ENCODE peak calls at places on chromosomes 1 and 21, in six cellular contexts. One of them, this sample, is unnamed.
A peak's percentile ranks its signal among the peaks of the same experiment; 100 is the strongest.

GRCh38 chr1:223067914-223068313 is 75.1 kb downstream of the TLR5 start:
- DNase-seq in HFF-Myc: no peak
- DNase-seq in endodermal cell: no peak
- DNase-seq in breast epithelium: no peak
- DNase-seq in AG09309: no peak
- DNase-seq in A549: no peak
- DNase-seq in this sample: no peak

GRCh38 chr1:217431395-217431794 is 199.5 kb downstream of the GPATCH2 start:
- DNase-seq in HFF-Myc: no peak
- DNase-seq in endodermal cell: no peak
- DNase-seq in breast epithelium: no peak
- DNase-seq in AG09309: no peak
- DNase-seq in A549: no peak
- DNase-seq in this sample: no peak

GRCh38 chr1:207970329-207971038 is 59.6 kb upstream of the CD34 start:
- DNase-seq in HFF-Myc: no peak
- DNase-seq in endodermal cell: no peak
- DNase-seq in breast epithelium: no peak
- DNase-seq in AG09309: no peak
- DNase-seq in A549: no peak
- DNase-seq in this sample: no peak

GRCh38 chr1:88873737-88874374 is 17.5 kb downstream of the GTF2B start:
- DNase-seq in HFF-Myc: no peak
- DNase-seq in endodermal cell: no peak
- DNase-seq in breast epithelium: no peak
- DNase-seq in AG09309: no peak
- DNase-seq in A549: no peak
- DNase-seq in this sample: no peak

GRCh38 chr1:89557954-89558353 is 33.3 kb downstream of the LRRC8B start:
- DNase-seq in HFF-Myc: no peak
- DNase-seq in endodermal cell: no peak
- DNase-seq in breast epithelium: no peak
- DNase-seq in AG09309: no peak
- DNase-seq in A549: no peak
- DNase-seq in this sample: no peak

GRCh38 chr1:55378582-55378981 is 163.4 kb upstream of the USP24 start:
- DNase-seq in HFF-Myc: no peak
- DNase-seq in endodermal cell: peak; percentile 91
- DNase-seq in breast epithelium: no peak
- DNase-seq in AG09309: no peak
- DNase-seq in A549: peak; percentile 48
- DNase-seq in this sample: no peak

GRCh38 chr1:70043806-70044205 is 161.6 kb downstream of the LRRC40 start:
- DNase-seq in HFF-Myc: peak; percentile 63
- DNase-seq in endodermal cell: no peak
- DNase-seq in breast epithelium: no peak
- DNase-seq in AG09309: peak; percentile 28
- DNase-seq in A549: peak; percentile 0
- DNase-seq in this sample: no peak

GRCh38 chr1:54885863-54886723 is 902 bp downstream of the DHCR24 start:
- DNase-seq in HFF-Myc: no peak
- DNase-seq in endodermal cell: peak; percentile 65
- DNase-seq in breast epithelium: no peak
- DNase-seq in AG09309: no peak
- DNase-seq in A549: no peak
- DNase-seq in this sample: no peak

GRCh38 chr1:205879974-205880373 is 30.0 kb upstream of the PM20D1 start:
- DNase-seq in HFF-Myc: no peak
- DNase-seq in endodermal cell: no peak
- DNase-seq in breast epithelium: no peak
- DNase-seq in AG09309: no peak
- DNase-seq in A549: no peak
- DNase-seq in this sample: no peak

GRCh38 chr1:104064391-104064790 is 314.7 kb downstream of the AMY1C start:
- DNase-seq in HFF-Myc: no peak
- DNase-seq in endodermal cell: no peak
- DNase-seq in breast epithelium: no peak
- DNase-seq in AG09309: no peak
- DNase-seq in A549: no peak
- DNase-seq in this sample: no peak

GRCh38 chr21:42299324-42300044 is 15.7 kb downstream of the TFF3 start:
- DNase-seq in HFF-Myc: no peak
- DNase-seq in endodermal cell: no peak
- DNase-seq in breast epithelium: no peak
- DNase-seq in AG09309: no peak
- DNase-seq in A549: no peak
- DNase-seq in this sample: no peak

GRCh38 chr1:230251644-230252191 is 174.4 kb downstream of the PGBD5 start:
- DNase-seq in HFF-Myc: no peak
- DNase-seq in endodermal cell: peak; percentile 38
- DNase-seq in breast epithelium: no peak
- DNase-seq in AG09309: no peak
- DNase-seq in A549: no peak
- DNase-seq in this sample: no peak

GRCh38 chr1:17853241-17853640 is 98.1 kb downstream of the ACTL8 start:
- DNase-seq in HFF-Myc: no peak
- DNase-seq in endodermal cell: no peak
- DNase-seq in breast epithelium: no peak
- DNase-seq in AG09309: no peak
- DNase-seq in A549: no peak
- DNase-seq in this sample: no peak

GRCh38 chr1:2894381-2895041 is 93.0 kb upstream of the TTC34 start:
- DNase-seq in HFF-Myc: no peak
- DNase-seq in endodermal cell: no peak
- DNase-seq in breast epithelium: no peak
- DNase-seq in AG09309: no peak
- DNase-seq in A549: no peak
- DNase-seq in this sample: no peak

GRCh38 chr1:86703696-86704455 is 500 bp upstream of the SH3GLB1 start:
- DNase-seq in HFF-Myc: no peak
- DNase-seq in endodermal cell: peak; percentile 83
- DNase-seq in breast epithelium: no peak
- DNase-seq in AG09309: no peak
- DNase-seq in A549: no peak
- DNase-seq in this sample: no peak

GRCh38 chr21:46424062-46424591 is 34.6 kb upstream of the DIP2A start:
- DNase-seq in HFF-Myc: no peak
- DNase-seq in endodermal cell: peak; percentile 63
- DNase-seq in breast epithelium: no peak
- DNase-seq in AG09309: no peak
- DNase-seq in A549: no peak
- DNase-seq in this sample: no peak

GRCh38 chr1:21756393-21757089 is 26.4 kb downstream of the USP48 start:
- DNase-seq in HFF-Myc: no peak
- DNase-seq in endodermal cell: no peak
- DNase-seq in breast epithelium: no peak
- DNase-seq in AG09309: no peak
- DNase-seq in A549: no peak
- DNase-seq in this sample: no peak

GRCh38 chr1:236400061-236400638 is 6.1 kb downstream of the EDARADD start:
- DNase-seq in HFF-Myc: no peak
- DNase-seq in endodermal cell: peak; percentile 86
- DNase-seq in breast epithelium: no peak
- DNase-seq in AG09309: no peak
- DNase-seq in A549: no peak
- DNase-seq in this sample: no peak

GRCh38 chr1:192474080-192474683 is 101.4 kb upstream of the RGS1 start:
- DNase-seq in HFF-Myc: no peak
- DNase-seq in endodermal cell: no peak
- DNase-seq in breast epithelium: no peak
- DNase-seq in AG09309: no peak
- DNase-seq in A549: no peak
- DNase-seq in this sample: no peak

GRCh38 chr1:223048026-223048425 is 95.0 kb downstream of the TLR5 start:
- DNase-seq in HFF-Myc: no peak
- DNase-seq in endodermal cell: no peak
- DNase-seq in breast epithelium: no peak
- DNase-seq in AG09309: no peak
- DNase-seq in A549: no peak
- DNase-seq in this sample: no peak

GRCh38 chr1:23159963-23160877 is 8.4 kb downstream of the LUZP1 start:
- DNase-seq in HFF-Myc: no peak
- DNase-seq in endodermal cell: no peak
- DNase-seq in breast epithelium: no peak
- DNase-seq in AG09309: no peak
- DNase-seq in A549: no peak
- DNase-seq in this sample: no peak

GRCh38 chr1:41843378-41843777 is 75.3 kb downstream of the HIVEP3 start:
- DNase-seq in HFF-Myc: no peak
- DNase-seq in endodermal cell: no peak
- DNase-seq in breast epithelium: no peak
- DNase-seq in AG09309: peak; percentile 67
- DNase-seq in A549: no peak
- DNase-seq in this sample: peak; percentile 61

GRCh38 chr1:231600461-231600976 is 26.1 kb upstream of the DISC1 start:
- DNase-seq in HFF-Myc: peak; percentile 84
- DNase-seq in endodermal cell: no peak
- DNase-seq in breast epithelium: no peak
- DNase-seq in AG09309: peak; percentile 27
- DNase-seq in A549: no peak
- DNase-seq in this sample: peak; percentile 34

GRCh38 chr21:18369115-18369514 is 34.5 kb downstream of the TMPRSS15 start:
- DNase-seq in HFF-Myc: no peak
- DNase-seq in endodermal cell: no peak
- DNase-seq in breast epithelium: no peak
- DNase-seq in AG09309: no peak
- DNase-seq in A549: peak; percentile 6
- DNase-seq in this sample: no peak

GRCh38 chr1:183461350-183461749 is 10.9 kb upstream of the SMG7 start:
- DNase-seq in HFF-Myc: no peak
- DNase-seq in endodermal cell: peak; percentile 53
- DNase-seq in breast epithelium: no peak
- DNase-seq in AG09309: no peak
- DNase-seq in A549: peak; percentile 23
- DNase-seq in this sample: no peak

GRCh38 chr1:147273409-147274307 is 31.2 kb downstream of the CHD1L start:
- DNase-seq in HFF-Myc: peak; percentile 64
- DNase-seq in endodermal cell: no peak
- DNase-seq in breast epithelium: no peak
- DNase-seq in AG09309: peak; percentile 67
- DNase-seq in A549: peak; percentile 61
- DNase-seq in this sample: peak; percentile 66

GRCh38 chr1:80155371-80155770 is 1148.8 kb upstream of the ADGRL4 start:
- DNase-seq in HFF-Myc: no peak
- DNase-seq in endodermal cell: peak; percentile 53
- DNase-seq in breast epithelium: no peak
- DNase-seq in AG09309: no peak
- DNase-seq in A549: peak; percentile 11
- DNase-seq in this sample: no peak

GRCh38 chr1:165068716-165069115 is 287.8 kb downstream of the LMX1A start:
- DNase-seq in HFF-Myc: no peak
- DNase-seq in endodermal cell: peak; percentile 36
- DNase-seq in breast epithelium: no peak
- DNase-seq in AG09309: no peak
- DNase-seq in A549: no peak
- DNase-seq in this sample: no peak

GRCh38 chr21:25421327-25422028 is 185.8 kb downstream of the MRPL39 start:
- DNase-seq in HFF-Myc: no peak
- DNase-seq in endodermal cell: peak; percentile 71
- DNase-seq in breast epithelium: no peak
- DNase-seq in AG09309: peak; percentile 5
- DNase-seq in A549: peak; percentile 14
- DNase-seq in this sample: no peak

GRCh38 chr1:115183158-115183557 is 93.9 kb upstream of the TSPAN2 start:
- DNase-seq in HFF-Myc: no peak
- DNase-seq in endodermal cell: peak; percentile 85
- DNase-seq in breast epithelium: no peak
- DNase-seq in AG09309: no peak
- DNase-seq in A549: peak; percentile 18
- DNase-seq in this sample: no peak

GRCh38 chr1:115184260-115184950 is 95.1 kb upstream of the TSPAN2 start:
- DNase-seq in HFF-Myc: peak; percentile 84
- DNase-seq in endodermal cell: no peak
- DNase-seq in breast epithelium: no peak
- DNase-seq in AG09309: no peak
- DNase-seq in A549: no peak
- DNase-seq in this sample: no peak

GRCh38 chr1:115183711-115184259 is 94.5 kb upstream of the TSPAN2 start:
- DNase-seq in HFF-Myc: no peak
- DNase-seq in endodermal cell: no peak
- DNase-seq in breast epithelium: no peak
- DNase-seq in AG09309: no peak
- DNase-seq in A549: no peak
- DNase-seq in this sample: no peak

GRCh38 chr1:115185351-115185750 is 96.0 kb upstream of the TSPAN2 start:
- DNase-seq in HFF-Myc: no peak
- DNase-seq in endodermal cell: no peak
- DNase-seq in breast epithelium: no peak
- DNase-seq in AG09309: no peak
- DNase-seq in A549: no peak
- DNase-seq in this sample: no peak

DNA sequence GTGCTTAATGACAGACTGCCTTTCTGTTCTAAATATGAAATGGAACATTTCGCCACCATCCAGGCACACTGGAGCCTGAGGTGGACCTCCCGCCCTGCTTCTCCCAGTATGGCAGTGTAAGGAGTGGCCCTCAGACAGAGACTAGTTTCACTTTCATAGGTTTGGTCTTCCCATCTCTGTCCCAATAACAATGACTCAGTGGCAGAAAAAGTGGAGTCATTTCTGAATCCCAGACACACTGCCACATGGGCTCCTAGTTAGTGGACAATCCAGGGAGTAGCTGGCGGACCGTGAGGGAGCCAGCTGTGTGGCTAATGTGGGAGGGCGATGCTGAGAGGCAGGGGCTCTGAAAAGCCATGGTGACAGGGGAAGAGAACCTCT is 95.6 kb upstream of the TSPAN2 start:
- DNase-seq in HFF-Myc: no peak
- DNase-seq in endodermal cell: no peak
- DNase-seq in breast epithelium: no peak
- DNase-seq in AG09309: peak; percentile 40
- DNase-seq in A549: peak; percentile 13
- DNase-seq in this sample: no peak
- H3K4me3 ChIP-seq in HFF-Myc: no peak overlapping the region
- H3K4me3 ChIP-seq in endodermal cell: no peak overlapping the region
- H3K4me3 ChIP-seq in breast epithelium: no peak overlapping the region
- H3K4me3 ChIP-seq in AG09309: no peak overlapping the region
- H3K4me3 ChIP-seq in A549: no peak overlapping the region
- H3K4me3 ChIP-seq in this sample: no peak overlapping the region

GRCh38 chr1:159945483-159946241 is at the start of gene IGSF9:
- DNase-seq in HFF-Myc: peak; percentile 41
- DNase-seq in endodermal cell: peak; percentile 98
- DNase-seq in breast epithelium: peak; percentile 95
- DNase-seq in AG09309: no peak
- DNase-seq in A549: peak; percentile 71
- DNase-seq in this sample: no peak
- TF ChIP-seq CTCF in HFF-Myc: peak; percentile 39
- TF ChIP-seq CTCF in endodermal cell: peak; percentile 66
- TF ChIP-seq CTCF in breast epithelium: peak; percentile 65
- TF ChIP-seq CTCF in AG09309: peak; percentile 43
- TF ChIP-seq CTCF in A549: peak; percentile 60
- TF ChIP-seq CTCF in this sample: peak; percentile 60

GRCh38 chr1:204602871-204603542 is 82.5 kb downstream of the LRRN2 start:
- DNase-seq in HFF-Myc: no peak
- DNase-seq in endodermal cell: no peak
- DNase-seq in breast epithelium: no peak
- DNase-seq in AG09309: no peak
- DNase-seq in A549: no peak
- DNase-seq in this sample: no peak
- H3K4me3 ChIP-seq in HFF-Myc: no peak overlapping the region
- H3K4me3 ChIP-seq in endodermal cell: no peak overlapping the region
- H3K4me3 ChIP-seq in breast epithelium: no peak overlapping the region
- H3K4me3 ChIP-seq in AG09309: no peak overlapping the region
- H3K4me3 ChIP-seq in A549: no peak overlapping the region
- H3K4me3 ChIP-seq in this sample: no peak overlapping the region

GRCh38 chr1:94819945-94820746 is at the start of gene SLC44A3:
- DNase-seq in HFF-Myc: no peak
- DNase-seq in endodermal cell: peak; percentile 89
- DNase-seq in breast epithelium: peak; percentile 54
- DNase-seq in AG09309: no peak
- DNase-seq in A549: peak; percentile 20
- DNase-seq in this sample: no peak
- TF ChIP-seq CTCF in HFF-Myc: no peak
- TF ChIP-seq CTCF in endodermal cell: peak; percentile 54
- TF ChIP-seq CTCF in breast epithelium: no peak
- TF ChIP-seq CTCF in AG09309: peak; percentile 25
- TF ChIP-seq CTCF in A549: peak; percentile 41
- TF ChIP-seq CTCF in this sample: peak; percentile 40

This sample was measured in BJ.